ENCODE peak calls at places on chromosomes 7 and 10, in four cellular contexts. A is lower leg skin, I is adrenal gland, Z is Peyer's patch. N is an unnamed sample.

GRCh38 chr10:51246156-51246555 is 171.9 kb downstream of the PRKG1 start:
- DNase-seq in A (no peak), I (peak; percentile 49), Z (no peak), N (no peak)

GRCh38 chr10:76150139-76150885 is 718.9 kb downstream of the LRMDA start:
- DNase-seq in Z (no peak), I (no peak), A (no peak), N (no peak)

GRCh38 chr7:55181774-55182173 is 163.0 kb downstream of the EGFR start:
- DNase-seq in I (no peak), A (no peak), Z (no peak), N (no peak)

GRCh38 chr10:132774179-132774904 is 11.6 kb downstream of the NKX6-2 start:
- DNase-seq in I (no peak), A (no peak), Z (no peak), N (no peak)

GRCh38 chr7:141158562-141158961 is 84.7 kb downstream of the TMEM178B start:
- DNase-seq in A (no peak), Z (no peak), I (peak; percentile 39), N (peak; percentile 88)

GRCh38 chr7:114656471-114656870 is 241.9 kb downstream of the FOXP2 start:
- DNase-seq in A (no peak), I (no peak), Z (no peak), N (no peak)

GRCh38 chr7:134787064-134787463 is 7.6 kb downstream of the CALD1 start:
- DNase-seq in Z (no peak), A (no peak), I (no peak), N (no peak)

GRCh38 chr7:128937647-128938523 is at the start of gene IRF5:
- DNase-seq in Z (peak; percentile 81), I (peak; percentile 45), A (peak; percentile 86), N (peak; percentile 81)

GRCh38 chr7:89514970-89515369 is 639.3 kb upstream of the STEAP1 start:
- DNase-seq in I (no peak), Z (no peak), A (no peak), N (no peak)

GRCh38 chr7:90977056-90977455 is 287.2 kb upstream of the FZD1 start:
- DNase-seq in A (no peak), Z (no peak), I (no peak), N (no peak)

GRCh38 chr7:133274265-133274664 is 21.4 kb downstream of the EXOC4 start:
- DNase-seq in I (no peak), Z (no peak), A (no peak), N (no peak)

DNA sequence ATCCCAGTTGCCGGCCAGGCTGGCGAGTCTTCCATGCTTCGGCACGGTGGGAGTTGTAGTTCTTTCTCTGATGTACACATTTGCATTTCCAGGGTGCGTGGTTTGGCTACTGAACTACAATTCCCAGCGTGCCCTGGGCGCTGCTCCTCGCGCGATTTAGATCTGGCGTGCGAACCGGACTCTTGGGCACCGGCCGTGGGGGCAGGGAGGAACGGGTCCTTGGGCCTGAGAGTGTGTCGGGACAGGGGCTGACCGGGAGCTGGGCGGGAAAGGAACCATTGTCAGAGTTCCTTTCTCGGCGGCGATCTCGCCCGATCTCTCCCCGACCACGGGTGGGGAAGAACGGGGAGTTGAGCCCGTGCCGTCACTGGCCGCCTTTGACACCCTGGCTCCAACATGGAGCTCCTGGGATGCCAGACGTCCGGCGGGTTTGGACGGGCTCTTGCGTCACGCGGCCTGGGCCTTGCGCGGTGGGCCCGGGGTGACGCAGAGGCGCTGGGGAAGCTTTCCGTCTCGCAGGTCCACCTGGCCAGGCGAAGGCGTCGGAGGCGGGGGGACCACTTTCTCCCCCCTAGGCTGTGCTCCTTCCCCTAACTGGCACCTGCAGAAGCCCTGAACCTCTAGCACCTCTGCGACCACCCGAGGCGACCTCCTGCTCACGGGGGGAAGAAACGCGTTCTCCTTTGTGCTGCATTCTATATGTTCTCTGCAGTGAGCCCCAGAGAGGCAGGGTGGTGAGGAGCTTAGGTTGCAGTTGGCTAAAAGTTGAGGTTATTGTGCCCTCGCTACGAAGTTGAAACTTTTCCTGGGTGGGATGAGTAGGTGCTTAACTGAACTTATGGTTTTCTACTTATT is 774 bp downstream of the IFRD1 start:
- DNase-seq in I (peak; percentile 97), Z (peak; percentile 95), A (peak; percentile 99), N (peak; percentile 63)
- TF ChIP-seq POLR2A in I (peak; percentile 61), Z (no peak), A (no peak), N (peak; percentile 60)

GRCh38 chr10:483266-483665 is 206.2 kb downstream of the DIP2C start:
- DNase-seq in I (peak; percentile 19), A (peak; percentile 68), Z (no peak), N (no peak)

GRCh38 chr10:484925-485661 is 204.4 kb downstream of the DIP2C start:
- DNase-seq in A (peak; percentile 82), Z (no peak), I (peak; percentile 21), N (no peak)

GRCh38 chr10:482848-483247 is 206.6 kb downstream of the DIP2C start:
- DNase-seq in I (peak; percentile 17), A (peak; percentile 61), Z (no peak), N (no peak)

GRCh38 chr10:485776-486572 is 203.5 kb downstream of the DIP2C start:
- DNase-seq in A (peak; percentile 78), Z (no peak), I (peak; percentile 21), N (no peak)

DNA sequence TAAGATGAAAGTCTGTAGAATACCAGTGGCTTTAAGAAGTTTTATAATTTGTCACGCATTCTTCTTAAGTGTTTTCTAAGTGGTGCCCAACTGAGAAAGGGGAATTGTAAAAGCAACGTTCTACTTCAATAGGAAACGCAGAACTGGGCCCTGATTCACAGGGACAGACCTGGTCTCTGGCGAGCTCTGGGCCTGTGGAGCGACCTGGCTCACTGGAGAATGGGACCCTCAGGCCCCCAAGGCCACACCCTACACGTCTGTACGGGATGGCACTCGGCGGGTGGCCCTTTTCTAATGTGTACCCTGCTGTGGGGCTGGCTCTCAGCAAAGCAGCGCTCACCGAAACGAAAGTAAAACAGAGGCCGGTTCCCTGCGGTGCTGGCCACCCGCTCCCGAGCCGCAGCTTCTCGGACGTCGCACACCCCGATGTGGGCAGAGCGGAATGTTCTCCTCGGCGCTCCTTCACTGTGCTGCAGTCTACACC is 205.0 kb downstream of the DIP2C start:
- DNase-seq in Z (no peak), I (peak; percentile 39), A (peak; percentile 84), N (peak; percentile 45)
- TF ChIP-seq POLR2A in Z (no peak), I (no peak), A (no peak), N (no peak)

GRCh38 chr7:100675581-100676350 is 2.2 kb downstream of the GNB2 start:
- DNase-seq in Z (peak; percentile 79), I (peak; percentile 82), A (peak; percentile 97), N (peak; percentile 75)
- TF ChIP-seq POLR2A in Z (peak; percentile 33), I (no peak), A (no peak), N (no peak)

GRCh38 chr7:157278791-157279678 is 57.8 kb upstream of the DNAJB6 start:
- DNase-seq in Z (peak; percentile 83), A (no peak), I (no peak), N (no peak)
- TF ChIP-seq POLR2A in Z (peak; percentile 64), A (no peak), I (no peak), N (no peak)

DNA sequence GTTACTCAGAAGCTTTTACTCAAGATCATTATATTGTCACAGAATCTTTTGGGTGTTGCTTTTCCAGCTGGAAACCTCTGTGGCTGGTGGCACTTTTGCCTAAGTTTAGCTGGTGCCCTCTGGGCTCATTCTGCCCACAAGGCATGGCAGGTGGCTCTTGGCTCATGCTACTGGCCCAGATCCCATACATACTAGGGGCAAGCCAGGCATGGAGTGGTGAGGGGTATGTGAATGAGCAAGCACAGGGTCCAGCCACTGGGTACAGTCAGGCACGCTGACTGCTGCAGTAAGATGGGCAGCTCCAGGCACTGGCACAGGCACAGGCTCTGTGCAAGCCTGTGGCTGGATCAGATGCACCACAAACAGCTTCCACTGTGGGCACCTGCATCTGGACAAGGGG is 375.0 kb upstream of the SEMA3C start:
- DNase-seq in I (no peak), A (no peak), Z (no peak), N (no peak)
- TF ChIP-seq POLR2A in I (no peak), A (no peak), Z (no peak), N (no peak)

GRCh38 chr7:68449099-68449498 is 1149.2 kb upstream of the AUTS2 start:
- DNase-seq in Z (no peak), A (no peak), I (no peak), N (no peak)
- TF ChIP-seq POLR2A in Z (no peak), A (no peak), I (no peak), N (no peak)

DNA sequence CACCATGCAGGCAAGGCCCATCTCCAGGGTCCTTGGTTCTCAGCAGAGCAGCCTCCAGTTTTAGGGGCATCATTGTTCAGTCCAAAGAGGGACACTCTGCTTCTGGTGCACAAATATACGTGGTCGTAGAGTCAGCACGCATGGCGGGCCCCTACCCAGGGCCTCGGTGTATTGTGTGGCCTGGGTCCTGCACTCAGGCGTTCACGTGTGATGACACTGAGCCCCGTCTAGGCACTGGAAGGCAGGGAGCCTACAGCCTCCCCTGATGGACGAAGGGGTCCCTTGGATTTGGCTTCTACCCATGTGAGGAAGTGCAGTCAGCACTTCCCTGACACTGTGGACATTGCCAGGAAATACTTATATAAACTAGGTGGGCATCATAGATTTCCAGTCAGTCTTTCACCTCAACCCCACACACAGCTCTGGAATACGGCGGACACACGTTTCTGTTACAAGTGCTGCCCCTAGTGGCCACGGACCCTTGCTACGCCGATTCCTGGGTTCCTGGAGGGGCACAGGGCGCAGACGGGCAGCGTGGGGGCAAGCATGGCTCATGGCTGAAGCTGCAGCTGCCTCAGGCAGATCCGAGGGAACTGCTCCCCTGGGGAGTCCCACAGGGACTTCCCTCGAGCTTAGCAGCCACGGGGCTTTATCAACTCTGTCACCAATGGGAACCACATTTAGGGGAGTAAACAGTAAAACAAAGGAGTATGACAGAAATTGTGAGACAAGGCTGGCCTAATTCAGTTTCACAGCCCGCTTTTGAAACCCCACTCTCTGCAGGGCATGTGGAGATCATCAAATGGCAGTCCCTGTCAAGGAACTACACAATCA is 25.4 kb downstream of the AIFM2 start:
- DNase-seq in A (no peak), Z (no peak), I (no peak), N (no peak)
- TF ChIP-seq POLR2A in A (no peak), Z (no peak), I (no peak), N (no peak)

GRCh38 chr10:1019362-1019761 is 6.3 kb downstream of the IDI2 start:
- DNase-seq in Z (no peak), I (peak; percentile 18), A (no peak), N (no peak)

GRCh38 chr10:1010703-1011102 is 15.0 kb downstream of the IDI2 start:
- DNase-seq in Z (no peak), A (no peak), I (no peak), N (no peak)

GRCh38 chr10:1020460-1020859 is 5.2 kb downstream of the IDI2 start:
- DNase-seq in I (peak; percentile 15), Z (no peak), A (no peak), N (no peak)

GRCh38 chr10:1011696-1012095 is 14.0 kb downstream of the IDI2 start:
- DNase-seq in Z (no peak), I (peak; percentile 15), A (no peak), N (no peak)

GRCh38 chr10:1015688-1016087 is 10.0 kb downstream of the IDI2 start:
- DNase-seq in A (no peak), Z (no peak), I (peak; percentile 64), N (no peak)
- TF ChIP-seq POLR2A in A (no peak), Z (no peak), I (no peak), N (no peak)

GRCh38 chr7:150324366-150324961 is 1.1 kb upstream of the ACTR3C start:
- DNase-seq in Z (no peak), A (peak; percentile 83), I (no peak), N (no peak)

GRCh38 chr7:150323682-150324365 is 479 bp upstream of the ACTR3C start:
- DNase-seq in Z (no peak), A (peak; percentile 79), I (no peak), N (no peak)

GRCh38 chr7:150321788-150322113 is 1.4 kb upstream of the LRRC61 start:
- DNase-seq in Z (no peak), A (peak; percentile 62), I (no peak), N (no peak)

GRCh38 chr7:150322114-150322832 is 882 bp upstream of the LRRC61 start:
- DNase-seq in I (peak; percentile 84), Z (no peak), A (peak; percentile 23), N (no peak)

GRCh38 chr7:150322833-150323681 is at the start of the genes ACTR3C and LRRC61:
- DNase-seq in A (peak; percentile 86), I (peak; percentile 65), Z (peak; percentile 81), N (no peak)
- TF ChIP-seq POLR2A in A (no peak), I (no peak), Z (peak; percentile 37), N (no peak)